ENCODE peak calls at places on chromosomes 5 and 9, in seven cellular contexts. One of them, this sample, is unnamed.

GRCh38 chr5:14365831-14366435 is 215.7 kb upstream of the OTULINL start:
- ATAC-seq in GM12878: peak
- ATAC-seq in HCT116: no peak
- ATAC-seq in HepG2: no peak
- ATAC-seq in GM23338: no peak
- ATAC-seq in upper lobe of left lung: no peak
- ATAC-seq in Panc1: no peak
- ATAC-seq in this sample: no peak

GRCh38 chr9:114112778-114113585 is 13.9 kb upstream of the KIF12 start:
- ATAC-seq in GM23338: no peak
- ATAC-seq in HepG2: no peak
- ATAC-seq in upper lobe of left lung: peak
- ATAC-seq in HCT116: no peak
- ATAC-seq in Panc1: no peak
- ATAC-seq in GM12878: no peak
- ATAC-seq in this sample: peak

GRCh38 chr5:170861295-170861854 is 443 bp upstream of the RANBP17 start:
- ATAC-seq in GM12878: no peak
- ATAC-seq in Panc1: no peak
- ATAC-seq in HepG2: no peak
- ATAC-seq in HCT116: no peak
- ATAC-seq in GM23338: no peak
- ATAC-seq in upper lobe of left lung: no peak
- ATAC-seq in this sample: no peak

GRCh38 chr9:124616961-124617360 is 109.8 kb upstream of the NR5A1 start:
- ATAC-seq in HCT116: no peak
- ATAC-seq in GM12878: no peak
- ATAC-seq in upper lobe of left lung: no peak
- ATAC-seq in HepG2: no peak
- ATAC-seq in Panc1: no peak
- ATAC-seq in GM23338: no peak
- ATAC-seq in this sample: no peak

GRCh38 chr5:7679663-7680062 is 171.3 kb downstream of the CFAP90 start:
- ATAC-seq in HCT116: no peak
- ATAC-seq in GM23338: no peak
- ATAC-seq in GM12878: no peak
- ATAC-seq in HepG2: no peak
- ATAC-seq in Panc1: no peak
- ATAC-seq in upper lobe of left lung: no peak
- ATAC-seq in this sample: no peak

GRCh38 chr5:18792145-18792544 is 1157.9 kb downstream of the TAF11L14 start:
- ATAC-seq in GM23338: no peak
- ATAC-seq in upper lobe of left lung: no peak
- ATAC-seq in HCT116: no peak
- ATAC-seq in HepG2: peak
- ATAC-seq in Panc1: no peak
- ATAC-seq in GM12878: peak
- ATAC-seq in this sample: no peak

GRCh38 chr5:176441921-176442323 is 6.3 kb upstream of the FAF2 start:
- ATAC-seq in upper lobe of left lung: no peak
- ATAC-seq in HepG2: peak
- ATAC-seq in Panc1: peak
- ATAC-seq in GM23338: peak
- ATAC-seq in GM12878: no peak
- ATAC-seq in HCT116: no peak
- ATAC-seq in this sample: no peak

GRCh38 chr9:88812938-88813670 is 178.2 kb upstream of the S1PR3 start:
- ATAC-seq in upper lobe of left lung: no peak
- ATAC-seq in GM12878: no peak
- ATAC-seq in HCT116: no peak
- ATAC-seq in GM23338: peak
- ATAC-seq in HepG2: peak
- ATAC-seq in Panc1: no peak
- ATAC-seq in this sample: no peak

GRCh38 chr5:68194405-68194804 is 21.2 kb upstream of the PIK3R1 start:
- ATAC-seq in HepG2: no peak
- ATAC-seq in Panc1: no peak
- ATAC-seq in GM23338: no peak
- ATAC-seq in upper lobe of left lung: no peak
- ATAC-seq in GM12878: no peak
- ATAC-seq in HCT116: no peak
- ATAC-seq in this sample: no peak

GRCh38 chr5:101455048-101455447 is 552.0 kb upstream of the ST8SIA4 start:
- ATAC-seq in Panc1: no peak
- ATAC-seq in upper lobe of left lung: no peak
- ATAC-seq in GM23338: no peak
- ATAC-seq in HepG2: no peak
- ATAC-seq in GM12878: no peak
- ATAC-seq in HCT116: no peak
- ATAC-seq in this sample: no peak

GRCh38 chr5:148406406-148406805 is 22.6 kb downstream of the FBXO38 start:
- ATAC-seq in Panc1: no peak
- ATAC-seq in GM12878: no peak
- ATAC-seq in upper lobe of left lung: no peak
- ATAC-seq in HCT116: no peak
- ATAC-seq in HepG2: no peak
- ATAC-seq in GM23338: no peak
- ATAC-seq in this sample: no peak

GRCh38 chr5:61673007-61673735 is 341.1 kb downstream of the ZSWIM6 start:
- ATAC-seq in HCT116: peak
- ATAC-seq in GM12878: peak
- ATAC-seq in HepG2: no peak
- ATAC-seq in GM23338: no peak
- ATAC-seq in upper lobe of left lung: no peak
- ATAC-seq in Panc1: peak
- ATAC-seq in this sample: peak

GRCh38 chr5:38714703-38715355 is 131.0 kb upstream of the OSMR start:
- ATAC-seq in GM12878: no peak
- ATAC-seq in HCT116: no peak
- ATAC-seq in HepG2: no peak
- ATAC-seq in GM23338: no peak
- ATAC-seq in Panc1: no peak
- ATAC-seq in upper lobe of left lung: no peak
- ATAC-seq in this sample: peak

GRCh38 chr9:116250881-116251280 is 97.3 kb downstream of the PAPPA start:
- ATAC-seq in GM23338: no peak
- ATAC-seq in HCT116: no peak
- ATAC-seq in HepG2: no peak
- ATAC-seq in GM12878: no peak
- ATAC-seq in upper lobe of left lung: no peak
- ATAC-seq in Panc1: no peak
- ATAC-seq in this sample: no peak

GRCh38 chr9:29437515-29437914 is 1864.2 kb upstream of the C9orf72 start:
- ATAC-seq in Panc1: no peak
- ATAC-seq in GM23338: no peak
- ATAC-seq in upper lobe of left lung: no peak
- ATAC-seq in HepG2: no peak
- ATAC-seq in GM12878: no peak
- ATAC-seq in HCT116: no peak
- ATAC-seq in this sample: no peak

GRCh38 chr5:98214240-98215051 is 559.0 kb upstream of the RGMB start:
- ATAC-seq in GM12878: no peak
- ATAC-seq in Panc1: no peak
- ATAC-seq in HepG2: no peak
- ATAC-seq in upper lobe of left lung: peak
- ATAC-seq in GM23338: no peak
- ATAC-seq in HCT116: no peak
- ATAC-seq in this sample: no peak

GRCh38 chr5:8394965-8395364 is 526.0 kb downstream of the MTRR start:
- ATAC-seq in GM12878: no peak
- ATAC-seq in HCT116: no peak
- ATAC-seq in upper lobe of left lung: no peak
- ATAC-seq in Panc1: no peak
- ATAC-seq in GM23338: peak
- ATAC-seq in HepG2: no peak
- ATAC-seq in this sample: no peak

GRCh38 chr9:92035687-92036410 is 79.4 kb downstream of the SPTLC1 start:
- ATAC-seq in GM12878: no peak
- ATAC-seq in HepG2: no peak
- ATAC-seq in upper lobe of left lung: peak
- ATAC-seq in Panc1: no peak
- ATAC-seq in HCT116: no peak
- ATAC-seq in GM23338: no peak
- ATAC-seq in this sample: peak

DNA sequence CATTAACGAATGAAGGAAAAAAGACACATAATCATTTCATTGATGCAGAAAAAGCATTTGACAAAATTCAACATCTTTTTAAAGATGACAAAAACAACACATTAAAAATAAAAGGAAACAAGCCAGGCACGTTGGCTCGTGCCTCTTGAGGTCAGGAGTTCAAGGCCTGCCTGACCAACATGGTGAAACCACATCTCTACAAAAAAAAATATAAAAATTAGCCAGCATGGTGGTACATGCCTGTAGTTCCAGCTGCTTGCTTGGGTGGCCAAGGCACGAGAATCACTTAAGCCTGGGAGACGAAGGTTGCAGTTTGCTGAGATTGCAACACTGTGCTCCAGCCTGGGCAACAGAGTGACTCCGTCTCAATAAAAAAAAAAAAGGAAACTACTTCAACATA is 77.0 kb downstream of the ERCC6L2 start:
- ATAC-seq in HCT116: no peak
- ATAC-seq in HepG2: no peak
- ATAC-seq in GM23338: no peak
- ATAC-seq in Panc1: no peak
- ATAC-seq in upper lobe of left lung: no peak
- ATAC-seq in GM12878: no peak
- ATAC-seq in this sample: no peak
- TF ChIP-seq POLR2AphosphoS5 in HCT116: no peak
- TF ChIP-seq POLR2AphosphoS5 in HepG2: no peak
- TF ChIP-seq POLR2AphosphoS5 in GM23338: no peak
- TF ChIP-seq POLR2AphosphoS5 in Panc1: no peak
- TF ChIP-seq POLR2AphosphoS5 in upper lobe of left lung: no peak
- TF ChIP-seq POLR2AphosphoS5 in GM12878: no peak
- TF ChIP-seq POLR2AphosphoS5 in this sample: no peak

DNA sequence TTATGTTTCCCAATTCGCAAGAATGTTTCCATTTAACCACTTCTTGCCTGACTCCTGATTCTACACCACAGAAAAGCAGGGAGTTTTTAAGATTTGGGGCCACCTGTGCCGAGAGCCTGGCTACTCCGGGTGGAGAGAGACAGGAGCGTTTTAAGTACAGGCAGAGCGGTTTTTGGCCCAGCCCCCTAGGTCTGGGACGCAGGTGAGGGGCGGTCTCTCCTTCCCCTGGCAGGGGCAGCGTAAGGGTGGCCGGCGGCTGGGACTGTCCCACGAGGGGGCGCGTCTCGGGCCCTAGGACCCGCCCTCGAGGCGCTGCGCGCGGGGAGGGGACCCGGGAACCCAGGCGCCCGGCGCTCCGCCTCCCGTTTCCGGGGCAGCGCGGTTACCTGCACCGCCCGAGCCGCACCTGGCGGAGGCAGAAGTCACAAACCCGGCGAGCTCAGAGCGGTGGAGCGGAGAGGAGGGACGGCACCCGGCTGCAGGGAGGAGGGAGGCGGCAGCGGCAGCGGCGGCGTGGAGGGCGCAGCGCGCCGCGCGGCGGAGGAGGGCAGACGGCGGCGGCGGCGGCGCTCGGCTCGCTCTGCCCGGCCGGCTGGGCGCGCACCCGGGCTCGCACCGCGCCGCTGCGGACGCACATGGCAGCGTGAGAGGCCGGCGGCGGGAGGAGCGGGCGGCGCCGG is at the start of gene WWC1:
- ATAC-seq in Panc1: peak
- ATAC-seq in upper lobe of left lung: peak
- ATAC-seq in HCT116: peak
- ATAC-seq in GM23338: peak
- ATAC-seq in GM12878: peak
- ATAC-seq in HepG2: peak
- ATAC-seq in this sample: peak
- TF ChIP-seq POLR2AphosphoS5 in Panc1: no peak
- TF ChIP-seq POLR2AphosphoS5 in upper lobe of left lung: no peak
- TF ChIP-seq POLR2AphosphoS5 in HCT116: peak
- TF ChIP-seq POLR2AphosphoS5 in GM23338: peak
- TF ChIP-seq POLR2AphosphoS5 in GM12878: no peak
- TF ChIP-seq POLR2AphosphoS5 in HepG2: peak
- TF ChIP-seq POLR2AphosphoS5 in this sample: no peak

DNA sequence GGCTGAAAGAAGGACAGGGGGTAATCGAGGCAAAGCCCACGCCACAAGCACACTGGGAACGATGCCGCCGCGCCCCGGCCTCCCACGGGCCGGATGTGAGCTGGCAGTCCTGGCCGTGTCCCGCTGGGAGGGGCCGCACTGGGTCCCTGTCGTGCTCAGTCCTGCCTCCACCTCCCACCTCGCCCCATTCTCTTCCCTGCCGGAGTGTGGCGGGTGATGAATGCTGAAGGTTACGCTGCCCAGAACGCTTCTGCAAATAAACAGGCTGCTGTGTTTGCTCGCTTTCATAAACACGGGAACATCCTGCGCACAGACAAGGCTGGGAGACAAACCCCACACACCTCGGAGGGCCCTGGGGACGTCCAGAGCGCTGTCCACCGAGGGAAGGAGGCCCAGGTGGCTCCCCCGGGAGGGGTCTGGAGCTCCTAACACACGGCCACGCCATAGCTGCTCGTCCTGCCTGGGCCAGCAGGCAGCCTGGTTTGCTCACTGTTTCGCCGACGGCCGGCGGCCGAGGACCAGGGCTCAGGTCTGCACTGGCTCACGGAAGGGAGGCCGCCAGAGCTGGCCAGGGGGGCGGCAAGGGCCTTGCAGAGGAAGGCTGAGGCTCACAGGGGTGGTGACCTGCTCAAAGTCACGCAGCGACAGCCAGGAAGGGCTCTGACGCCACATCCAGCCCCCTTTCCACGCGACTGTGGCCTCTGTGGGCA is 2.3 kb downstream of the DNLZ start:
- ATAC-seq in upper lobe of left lung: no peak
- ATAC-seq in HCT116: no peak
- ATAC-seq in GM23338: no peak
- ATAC-seq in HepG2: no peak
- ATAC-seq in Panc1: no peak
- ATAC-seq in GM12878: no peak
- ATAC-seq in this sample: no peak
- TF ChIP-seq POLR2AphosphoS5 in upper lobe of left lung: peak
- TF ChIP-seq POLR2AphosphoS5 in HCT116: no peak
- TF ChIP-seq POLR2AphosphoS5 in GM23338: no peak
- TF ChIP-seq POLR2AphosphoS5 in HepG2: no peak
- TF ChIP-seq POLR2AphosphoS5 in Panc1: no peak
- TF ChIP-seq POLR2AphosphoS5 in GM12878: no peak
- TF ChIP-seq POLR2AphosphoS5 in this sample: no peak

GRCh38 chr9:7139886-7140285 is 382.1 kb downstream of the KDM4C start:
- ATAC-seq in Panc1: no peak
- ATAC-seq in GM23338: no peak
- ATAC-seq in HCT116: no peak
- ATAC-seq in upper lobe of left lung: no peak
- ATAC-seq in HepG2: no peak
- ATAC-seq in GM12878: no peak
- ATAC-seq in this sample: no peak

GRCh38 chr9:7135735-7136134 is 378.0 kb downstream of the KDM4C start:
- ATAC-seq in HepG2: no peak
- ATAC-seq in HCT116: no peak
- ATAC-seq in Panc1: no peak
- ATAC-seq in GM23338: peak
- ATAC-seq in GM12878: no peak
- ATAC-seq in upper lobe of left lung: no peak
- ATAC-seq in this sample: no peak

GRCh38 chr9:7137571-7137970 is 379.8 kb downstream of the KDM4C start:
- ATAC-seq in GM23338: no peak
- ATAC-seq in Panc1: no peak
- ATAC-seq in GM12878: no peak
- ATAC-seq in HCT116: no peak
- ATAC-seq in HepG2: no peak
- ATAC-seq in upper lobe of left lung: no peak
- ATAC-seq in this sample: no peak

GRCh38 chr9:7140401-7140800 is 382.6 kb downstream of the KDM4C start:
- ATAC-seq in HepG2: no peak
- ATAC-seq in HCT116: no peak
- ATAC-seq in Panc1: no peak
- ATAC-seq in upper lobe of left lung: no peak
- ATAC-seq in GM12878: no peak
- ATAC-seq in GM23338: no peak
- ATAC-seq in this sample: no peak

GRCh38 chr9:7137040-7137439 is 379.3 kb downstream of the KDM4C start:
- ATAC-seq in GM12878: no peak
- ATAC-seq in Panc1: no peak
- ATAC-seq in HepG2: no peak
- ATAC-seq in upper lobe of left lung: no peak
- ATAC-seq in GM23338: no peak
- ATAC-seq in HCT116: no peak
- ATAC-seq in this sample: no peak
- TF ChIP-seq POLR2AphosphoS5 in GM12878: no peak
- TF ChIP-seq POLR2AphosphoS5 in Panc1: no peak
- TF ChIP-seq POLR2AphosphoS5 in HepG2: no peak
- TF ChIP-seq POLR2AphosphoS5 in upper lobe of left lung: no peak
- TF ChIP-seq POLR2AphosphoS5 in GM23338: no peak
- TF ChIP-seq POLR2AphosphoS5 in HCT116: no peak
- TF ChIP-seq POLR2AphosphoS5 in this sample: no peak

This sample was measured in gastroesophageal sphincter.